ENCODE peak calls at places on chromosomes 16 and 17, in four cellular contexts. P is T-cell, T is NCI-H446 treated with DMSO at 0.1 percent for 48 hours, E is HAP-1. M is an unnamed sample.

GRCh38 chr17:1643293-1643998 is 2.1 kb downstream of the SCARF1 start:
- DNase-seq in P (peak; percentile 74), T (no peak), E (peak; percentile 74), M (no peak)

GRCh38 chr17:62093188-62094155 is 28.4 kb upstream of the MED13 start:
- DNase-seq in P (no peak), T (no peak), E (no peak), M (no peak)

GRCh38 chr17:32590974-32591373 is 104.2 kb downstream of the CDK5R1 start:
- DNase-seq in P (no peak), T (no peak), E (no peak), M (no peak)

GRCh38 chr17:11047228-11047627 is 193.8 kb upstream of the SHISA6 start:
- DNase-seq in P (no peak), T (no peak), E (no peak), M (no peak)

GRCh38 chr17:17462048-17462824 is 14.6 kb upstream of the MED9 start:
- DNase-seq in P (no peak), T (no peak), E (no peak), M (no peak)

GRCh38 chr16:50265260-50265659 is 1.1 kb upstream of the ADCY7 start:
- DNase-seq in P (no peak), T (no peak), E (no peak), M (peak; percentile 37)

GRCh38 chr17:1208966-1209365 is 29.2 kb upstream of the ABR start:
- DNase-seq in P (no peak), T (no peak), E (no peak), M (no peak)

GRCh38 chr17:17679243-17679642 is 2.0 kb upstream of the RAI1 start:
- DNase-seq in P (no peak), T (no peak), E (no peak), M (no peak)